ENCODE peak calls at places on chromosomes 16 and 17, in eight cellular contexts. T is OCI-LY7, B is PC-3, L is GM23248, N is SK-N-SH, K is neural progenitor cell, Z is MM.1S, H is hepatocyte. P is an unnamed sample.

GRCh38 chr16:50555892-50556673 is 7.9 kb downstream of the NKD1 start:
- DNase-seq in T (no peak), B (no peak), L (no peak), N (no peak), K (no peak), Z (no peak), H (no peak), P (no peak)

GRCh38 chr17:28396635-28397239 is 9.3 kb downstream of the SLC46A1 start:
- DNase-seq in T (no peak), B (no peak), L (no peak), N (no peak), K (no peak), Z (no peak), H (no peak), P (no peak)

GRCh38 chr17:68611353-68612227 is 10.4 kb upstream of the FAM20A start:
- DNase-seq in T (no peak), B (peak; percentile 52), L (no peak), N (no peak), K (no peak), Z (no peak), H (no peak), P (no peak)

GRCh38 chr16:51657844-51658243 is 506.8 kb upstream of the SALL1 start:
- DNase-seq in T (no peak), B (no peak), L (no peak), N (no peak), K (no peak), Z (no peak), H (no peak), P (no peak)

GRCh38 chr17:33269337-33270060 is 23.6 kb downstream of the ASIC2 start:
- DNase-seq in T (no peak), B (no peak), L (no peak), N (no peak), K (no peak), Z (no peak), H (no peak), P (no peak)

GRCh38 chr17:80652751-80653330 is 108.2 kb downstream of the RPTOR start:
- DNase-seq in T (no peak), B (no peak), L (peak; percentile 37), N (no peak), K (no peak), Z (no peak), H (no peak), P (no peak)

GRCh38 chr16:24775455-24775854 is 46.0 kb downstream of the TNRC6A start:
- DNase-seq in T (no peak), B (peak; percentile 39), L (peak; percentile 48), N (no peak), K (no peak), Z (no peak), H (no peak), P (no peak)

GRCh38 chr17:73652886-73653480 is 8.7 kb upstream of the SDK2 start:
- DNase-seq in T (no peak), B (no peak), L (no peak), N (no peak), K (peak; percentile 23), Z (no peak), H (no peak), P (no peak)

GRCh38 chr16:906296-906695 is 64.5 kb downstream of the LMF1 start:
- DNase-seq in T (no peak), B (no peak), L (no peak), N (no peak), K (no peak), Z (no peak), H (no peak), P (no peak)

GRCh38 chr17:29080323-29080722 is 37.4 kb downstream of the PIPOX start:
- DNase-seq in T (no peak), B (no peak), L (no peak), N (no peak), K (no peak), Z (no peak), H (no peak), P (no peak)

GRCh38 chr17:50956750-50957523 is 90.8 kb upstream of the TOB1 start:
- DNase-seq in T (peak; percentile 73), B (peak; percentile 71), L (peak; percentile 81), N (peak; percentile 75), K (peak; percentile 85), Z (peak; percentile 35), H (peak; percentile 78), P (peak; percentile 31)

GRCh38 chr17:80437532-80437931 is 22.6 kb downstream of the ENDOV start:
- DNase-seq in T (no peak), B (no peak), L (no peak), N (no peak), K (no peak), Z (no peak), H (no peak), P (no peak)

GRCh38 chr16:53099318-53100130 is 44.7 kb downstream of the CHD9 start:
- DNase-seq in T (peak; percentile 70), B (peak; percentile 92), L (peak; percentile 92), N (peak; percentile 89), K (peak; percentile 88), Z (peak; percentile 81), H (peak; percentile 94), P (peak; percentile 78)

GRCh38 chr16:69253796-69254426 is 57.2 kb upstream of the VPS4A start:
- DNase-seq in T (no peak), B (no peak), L (peak; percentile 45), N (no peak), K (no peak), Z (no peak), H (peak; percentile 23), P (no peak)

GRCh38 chr16:1156111-1156982 is 3.4 kb downstream of the CACNA1H start:
- DNase-seq in T (no peak), B (no peak), L (no peak), N (no peak), K (no peak), Z (no peak), H (no peak), P (no peak)

GRCh38 chr17:43945074-43945824 is 3.0 kb upstream of the PPY start:
- DNase-seq in T (no peak), B (no peak), L (peak; percentile 54), N (no peak), K (no peak), Z (no peak), H (no peak), P (no peak)

GRCh38 chr17:82653651-82654528 is 5.6 kb upstream of the WDR45B start:
- DNase-seq in T (no peak), B (no peak), L (no peak), N (no peak), K (no peak), Z (no peak), H (no peak), P (no peak)

GRCh38 chr17:82656266-82656665 is 8.0 kb upstream of the WDR45B start:
- DNase-seq in T (no peak), B (no peak), L (no peak), N (no peak), K (no peak), Z (no peak), H (no peak), P (no peak)

GRCh38 chr17:82657926-82658325 is 9.7 kb upstream of the WDR45B start:
- DNase-seq in T (no peak), B (no peak), L (no peak), N (no peak), K (no peak), Z (no peak), H (no peak), P (no peak)

GRCh38 chr17:82655523-82655922 is 7.3 kb upstream of the WDR45B start:
- DNase-seq in T (no peak), B (no peak), L (no peak), N (no peak), K (no peak), Z (no peak), H (peak; percentile 42), P (no peak)

GRCh38 chr17:82655038-82655479 is 6.8 kb upstream of the WDR45B start:
- DNase-seq in T (no peak), B (peak; percentile 52), L (no peak), N (no peak), K (no peak), Z (no peak), H (peak; percentile 64), P (no peak)
- TF ChIP-seq EZH2phosphoT487 in T (no peak), B (no peak), L (no peak), N (no peak), K (no peak), Z (no peak), H (no peak), P (no peak)

GRCh38 chr16:35452471-35452870 is 1993.1 kb downstream of the TP53TG3F start:
- DNase-seq in T (no peak), B (no peak), L (no peak), N (no peak), K (no peak), Z (no peak), H (no peak), P (no peak)

GRCh38 chr16:35449663-35450062 is 1990.3 kb downstream of the TP53TG3F start:
- DNase-seq in T (no peak), B (no peak), L (no peak), N (no peak), K (no peak), Z (no peak), H (no peak), P (no peak)

GRCh38 chr16:35447010-35447558 is 1987.7 kb downstream of the TP53TG3F start:
- DNase-seq in T (no peak), B (no peak), L (no peak), N (no peak), K (no peak), Z (no peak), H (no peak), P (no peak)

GRCh38 chr16:35450648-35451047 is 1991.2 kb downstream of the TP53TG3F start:
- DNase-seq in T (no peak), B (no peak), L (no peak), N (no peak), K (no peak), Z (no peak), H (no peak), P (no peak)
- H3K9me3 ChIP-seq in T (peaks cover 16% of the 10 kb centered on the region), B (peaks cover 3% of the 10 kb centered on the region), L (no peaks in the 10 kb centered on the region), N (no peaks in the 10 kb centered on the region), K (peaks cover 25% of the 10 kb centered on the region), Z (no peaks in the 10 kb centered on the region), H (peaks cover 7% of the 10 kb centered on the region), P (peaks cover 12% of the 10 kb centered on the region)

DNA sequence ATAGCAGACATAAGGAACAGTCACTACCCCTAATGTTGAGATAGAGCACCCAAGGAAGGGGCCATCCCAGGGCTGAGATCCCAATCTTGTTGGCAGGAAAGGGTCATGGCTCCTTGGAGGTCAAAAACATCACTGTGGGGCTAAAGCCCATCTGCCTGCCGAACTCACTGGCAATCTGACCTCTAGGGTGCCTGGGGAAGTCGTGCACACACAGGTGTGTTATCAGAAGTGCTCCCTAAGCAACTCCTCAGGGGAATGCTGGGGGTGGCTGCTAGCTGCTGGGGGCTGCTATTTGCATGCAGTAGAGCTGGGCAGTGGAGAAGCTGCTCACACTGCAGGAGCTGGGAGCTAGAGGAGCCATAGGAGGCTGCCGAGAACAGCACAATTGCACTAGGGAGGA is 47.5 kb upstream of the PHOSPHO1 start:
- DNase-seq in T (no peak), B (no peak), L (no peak), N (no peak), K (no peak), Z (no peak), H (no peak), P (no peak)
- TF ChIP-seq EZH2phosphoT487 in T (no peak), B (no peak), L (no peak), N (no peak), K (no peak), Z (no peak), H (no peak), P (no peak)

DNA sequence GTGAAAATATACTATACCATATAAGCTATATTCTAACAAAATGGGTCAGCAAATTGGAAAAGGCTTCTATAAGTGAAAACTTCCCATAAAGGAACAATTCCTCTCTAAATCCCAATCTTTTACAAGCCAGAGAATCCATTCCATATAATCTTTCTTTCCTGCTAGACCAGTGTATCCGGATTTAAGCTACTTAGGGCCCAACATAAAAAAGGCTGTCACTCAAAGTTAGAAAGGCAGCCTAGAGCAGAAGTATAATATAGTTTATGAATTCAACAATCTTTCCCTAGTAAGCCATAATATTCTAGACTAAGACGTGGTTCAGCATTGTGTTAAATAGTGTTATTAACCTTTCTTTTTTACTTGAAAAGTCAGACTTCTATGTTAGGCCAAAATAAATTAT is 93.0 kb downstream of the SKAP1 start:
- DNase-seq in T (no peak), B (no peak), L (no peak), N (no peak), K (no peak), Z (no peak), H (no peak), P (no peak)
- H3K9me3 ChIP-seq in T (no peaks in the 10 kb centered on the region), B (no peaks in the 10 kb centered on the region), L (no peaks in the 10 kb centered on the region), N (no peaks in the 10 kb centered on the region), K (no peaks in the 10 kb centered on the region), Z (no peaks in the 10 kb centered on the region), H (no peaks in the 10 kb centered on the region), P (no peaks in the 10 kb centered on the region)